ENCODE peak calls at places on chromosome 7, in four cellular contexts. A, I, Y and K are unnamed samples.

GRCh38 chr7:23969443-23969842 is 259.4 kb downstream of the STK31 start:
- DNase-seq in A (no peak), I (no peak), Y (peak), K (no peak)

GRCh38 chr7:91286432-91286831 is 22.2 kb downstream of the FZD1 start:
- DNase-seq in A (no peak), I (no peak), Y (no peak), K (no peak)

GRCh38 chr7:111796671-111797070 is 234.4 kb upstream of the IMMP2L start:
- DNase-seq in A (no peak), I (no peak), Y (no peak), K (no peak)

GRCh38 chr7:89988070-89988469 is 166.2 kb upstream of the STEAP1 start:
- DNase-seq in A (no peak), I (no peak), Y (no peak), K (no peak)

GRCh38 chr7:55144333-55144954 is 125.6 kb downstream of the EGFR start:
- DNase-seq in A (peak), I (no peak), Y (no peak), K (no peak)

GRCh38 chr7:47103498-47104205 is 478.3 kb downstream of the TNS3 start:
- DNase-seq in A (no peak), I (no peak), Y (no peak), K (no peak)

GRCh38 chr7:148501707-148502139 is 88.8 kb upstream of the C7orf33 start:
- DNase-seq in A (no peak), I (peak), Y (peak), K (peak)

GRCh38 chr7:27961255-27961654 is 219.3 kb downstream of the JAZF1 start:
- DNase-seq in A (no peak), I (no peak), Y (no peak), K (no peak)

GRCh38 chr7:11633325-11633724 is 198.7 kb downstream of the THSD7A start:
- DNase-seq in A (no peak), I (no peak), Y (no peak), K (no peak)

GRCh38 chr7:14047709-14048399 is 58.4 kb upstream of the ETV1 start:
- DNase-seq in A (no peak), I (no peak), Y (no peak), K (no peak)

GRCh38 chr7:138848056-138848975 is 50.3 kb upstream of the ATP6V0A4 start:
- DNase-seq in A (no peak), I (no peak), Y (no peak), K (no peak)

DNA sequence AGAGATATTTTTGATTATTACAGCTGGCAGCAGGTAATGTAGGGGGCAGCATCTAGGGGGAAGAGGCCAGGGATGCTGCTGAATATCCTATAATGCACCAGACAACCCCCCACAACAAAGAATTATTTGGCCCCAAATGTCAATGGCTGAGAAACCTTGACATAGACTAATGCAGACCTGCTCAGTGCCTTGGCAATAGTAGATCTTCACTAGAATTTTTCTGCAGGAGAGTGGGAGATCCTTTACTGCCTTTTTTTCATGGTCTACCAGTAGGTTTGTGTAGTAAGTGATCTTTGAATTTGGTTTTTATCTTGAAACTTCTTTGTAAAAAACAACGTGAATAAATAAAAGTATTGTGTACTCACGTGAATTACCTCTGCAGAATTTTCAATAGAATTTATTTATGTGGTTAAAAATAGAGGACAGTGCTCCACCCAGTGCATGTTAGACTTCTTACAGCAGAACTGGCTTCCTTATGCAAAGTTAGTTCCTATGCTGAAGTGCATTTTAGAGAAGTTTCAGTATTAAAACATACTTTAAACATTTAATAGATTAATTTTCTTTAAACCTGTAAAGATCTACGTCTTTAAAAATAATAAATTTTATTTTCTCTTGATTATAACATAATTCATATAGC is 199.7 kb upstream of the HDAC9 start:
- DNase-seq in A (no peak), I (no peak), Y (no peak), K (no peak)
- TF ChIP-seq CTCF in A (no peak), I (no peak), Y (no peak), K (no peak)

DNA sequence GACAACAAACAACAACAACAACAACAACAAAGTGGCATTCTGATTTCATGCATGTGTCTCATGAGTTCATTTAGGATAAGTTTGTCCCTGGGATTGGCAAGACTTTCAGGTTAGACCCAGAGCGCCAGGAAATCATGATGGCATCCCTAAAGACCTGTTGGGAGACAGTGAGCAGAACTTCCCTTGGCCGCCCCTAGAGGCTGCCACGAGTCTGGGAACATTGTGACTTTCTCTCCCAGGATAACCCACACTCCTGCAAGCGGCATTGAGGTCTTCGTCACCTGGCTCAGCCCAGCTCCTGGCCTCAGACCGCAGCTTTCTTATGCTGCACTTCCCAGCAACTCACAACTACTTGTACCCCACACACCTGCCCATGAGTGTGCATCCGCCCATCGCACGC is 80.5 kb upstream of the RNF32 start:
- DNase-seq in A (peak), I (no peak), Y (no peak), K (no peak)
- TF ChIP-seq CTCF in A (peak), I (peak), Y (no peak), K (no peak)

DNA sequence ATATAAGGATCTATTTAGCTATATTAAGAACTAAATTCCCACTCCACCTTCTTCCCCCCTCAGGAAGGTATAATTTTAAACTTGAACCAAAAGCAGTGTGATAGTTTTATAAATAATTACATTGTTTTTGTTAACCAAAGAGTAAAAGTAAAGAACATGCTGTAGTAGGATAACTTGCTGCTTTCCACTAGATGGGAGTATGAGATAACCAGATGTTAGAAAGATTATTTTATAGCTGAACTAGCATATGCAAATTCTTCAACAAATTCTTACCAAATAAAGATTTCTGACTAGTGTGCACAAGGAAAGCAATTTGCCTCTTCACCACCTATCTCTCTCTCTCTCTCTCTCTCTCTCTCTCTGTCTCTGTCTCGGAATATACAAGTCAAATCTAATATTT is 31.8 kb downstream of the TES start:
- DNase-seq in A (no peak), I (no peak), Y (no peak), K (no peak)
- TF ChIP-seq CTCF in A (peak), I (no peak), Y (no peak), K (no peak)

GRCh38 chr7:51428226-51428887 is 111.7 kb upstream of the COBL start:
- DNase-seq in A (no peak), I (no peak), Y (no peak), K (no peak)
- TF ChIP-seq CTCF in A (peak), I (no peak), Y (no peak), K (no peak)

GRCh38 chr7:66905689-66906088 is 15.3 kb upstream of the TMEM248 start:
- DNase-seq in A (no peak), I (no peak), Y (no peak), K (peak)
- TF ChIP-seq CTCF in A (peak), I (peak), Y (no peak), K (no peak)

DNA sequence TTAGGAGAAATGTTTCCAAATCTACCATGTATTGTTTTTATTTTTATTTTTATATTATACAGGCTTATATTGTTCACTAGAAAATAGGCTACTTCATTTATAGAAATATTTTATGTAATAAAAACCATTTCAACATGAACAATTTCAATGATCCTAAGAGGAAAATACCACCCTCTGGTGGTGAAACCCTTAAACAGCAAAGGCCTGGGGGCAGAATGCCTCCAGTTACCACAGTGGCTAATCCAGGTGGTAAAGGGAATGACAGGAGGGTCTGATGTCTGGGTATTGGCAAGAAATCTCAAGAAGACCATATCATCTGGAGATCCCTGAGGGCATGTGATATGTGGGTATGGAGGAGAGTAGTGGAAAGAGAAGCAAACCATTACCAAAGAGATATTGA is 19.3 kb downstream of the MACC1 start:
- DNase-seq in A (peak), I (no peak), Y (no peak), K (no peak)
- TF ChIP-seq CTCF in A (peak), I (peak), Y (no peak), K (peak)

DNA sequence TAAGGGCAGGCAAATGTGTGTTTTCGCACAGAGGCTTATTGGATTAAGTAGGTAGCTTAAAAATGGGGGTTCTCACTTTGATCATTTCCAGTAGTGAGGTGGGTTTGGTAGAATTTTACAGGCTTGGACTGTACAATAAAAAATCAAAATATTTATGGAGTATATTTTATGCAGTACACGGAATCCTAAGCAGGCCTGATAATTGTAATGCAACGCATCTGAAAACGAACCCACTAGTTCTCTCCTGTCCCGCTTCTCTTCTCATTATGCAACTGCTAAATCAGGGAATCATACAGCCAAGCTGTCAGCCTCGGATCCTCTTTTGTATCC is 377 bp upstream of the POLR1F start:
- DNase-seq in A (no peak), I (no peak), Y (no peak), K (no peak)
- TF ChIP-seq CTCF in A (no peak), I (no peak), Y (no peak), K (no peak)

DNA sequence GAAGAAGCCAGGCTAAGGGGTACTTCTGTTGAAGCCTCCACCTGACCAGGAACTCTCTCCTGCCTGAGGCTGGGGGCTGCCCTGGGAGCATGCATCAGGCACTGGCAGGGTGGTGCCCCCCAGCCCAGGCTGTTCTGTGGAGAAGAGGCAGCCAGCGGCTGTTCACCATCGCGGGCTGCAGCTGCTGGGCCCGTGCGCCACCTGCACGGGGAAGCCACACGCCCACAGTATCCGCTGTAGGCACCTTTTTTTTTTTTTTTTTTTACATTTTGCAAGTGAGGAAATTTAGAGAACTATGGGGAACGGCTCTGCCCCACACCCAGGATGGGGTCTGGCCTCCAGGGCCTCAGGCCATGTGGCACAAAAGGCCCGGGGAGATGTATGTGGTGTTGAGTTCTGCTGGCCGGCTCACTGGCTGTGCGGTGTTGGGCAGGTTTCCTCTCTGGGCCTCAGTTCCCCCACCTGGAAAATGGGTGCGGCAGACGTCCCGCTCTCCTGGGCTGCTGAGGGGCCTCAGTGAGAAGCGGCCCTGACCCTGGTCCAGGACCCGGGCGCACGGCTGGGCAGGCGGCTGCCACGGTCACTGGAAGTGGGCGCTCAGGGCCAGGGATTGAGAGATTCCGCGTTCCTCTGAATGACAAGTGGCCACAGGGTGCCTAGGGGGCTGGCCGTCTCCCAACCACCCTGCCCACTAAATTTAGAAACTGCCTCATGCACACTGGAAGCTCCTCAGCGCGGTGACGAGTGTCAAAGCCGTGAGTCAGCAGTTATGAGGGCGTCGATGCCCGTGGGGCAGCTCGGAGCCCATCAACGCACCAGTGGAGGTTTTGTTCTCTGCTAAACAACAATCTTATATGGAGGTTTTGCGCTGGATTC is 8.8 kb upstream of the INTS1 start:
- DNase-seq in A (no peak), I (no peak), Y (peak), K (peak)
- TF ChIP-seq CTCF in A (no peak), I (no peak), Y (no peak), K (no peak)

GRCh38 chr7:82444220-82445049 is 858 bp upstream of the CACNA2D1 start:
- DNase-seq in A (no peak), I (no peak), Y (peak), K (no peak)
- TF ChIP-seq CTCF in A (peak), I (no peak), Y (no peak), K (no peak)

GRCh38 chr7:124251616-124252015 is 218.7 kb upstream of the TMEM229A start:
- DNase-seq in A (no peak), I (no peak), Y (no peak), K (no peak)
- TF ChIP-seq CTCF in A (no peak), I (no peak), Y (no peak), K (no peak)